ENCODE peak calls at places on chromosomes 1 and 21, in six cellular contexts. One of them, this sample, is unnamed.

GRCh38 chr1:54812801-54813478 is 11.8 kb upstream of the TTC22 start:
- DNase-seq in CD8-positive, alpha-beta memory T cell: no peak
- DNase-seq in cardiac fibroblast: no peak
- DNase-seq in NCI-H1105: no peak
- DNase-seq in adrenal gland: no peak
- DNase-seq in fibroblast of mammary gland: no peak
- DNase-seq in this sample: no peak

GRCh38 chr21:37155216-37155615 is 82.2 kb downstream of the TTC3 start:
- DNase-seq in NCI-H1105: no peak
- DNase-seq in CD8-positive, alpha-beta memory T cell: no peak
- DNase-seq in fibroblast of mammary gland: no peak
- DNase-seq in cardiac fibroblast: no peak
- DNase-seq in adrenal gland: no peak
- DNase-seq in this sample: peak; percentile 93

GRCh38 chr1:15902882-15903281 is 55.4 kb downstream of the SPEN start:
- DNase-seq in CD8-positive, alpha-beta memory T cell: no peak
- DNase-seq in cardiac fibroblast: peak; percentile 49
- DNase-seq in fibroblast of mammary gland: peak; percentile 89
- DNase-seq in adrenal gland: no peak
- DNase-seq in NCI-H1105: no peak
- DNase-seq in this sample: peak; percentile 79

GRCh38 chr1:244759158-244759557 is 76.3 kb upstream of the COX20 start:
- DNase-seq in fibroblast of mammary gland: no peak
- DNase-seq in CD8-positive, alpha-beta memory T cell: no peak
- DNase-seq in adrenal gland: no peak
- DNase-seq in NCI-H1105: no peak
- DNase-seq in cardiac fibroblast: no peak
- DNase-seq in this sample: no peak

GRCh38 chr1:17053685-17054410 is at the start of gene SDHB:
- DNase-seq in fibroblast of mammary gland: peak; percentile 98
- DNase-seq in adrenal gland: peak; percentile 99
- DNase-seq in cardiac fibroblast: peak; percentile 99
- DNase-seq in NCI-H1105: peak; percentile 99
- DNase-seq in CD8-positive, alpha-beta memory T cell: peak; percentile 96
- DNase-seq in this sample: peak; percentile 99

GRCh38 chr21:14687277-14687642 is 141.1 kb upstream of the SAMSN1 start:
- DNase-seq in cardiac fibroblast: no peak
- DNase-seq in fibroblast of mammary gland: peak; percentile 2
- DNase-seq in adrenal gland: no peak
- DNase-seq in CD8-positive, alpha-beta memory T cell: no peak
- DNase-seq in NCI-H1105: no peak
- DNase-seq in this sample: no peak

GRCh38 chr1:29711582-29712274 is 475.4 kb downstream of the PTPRU start:
- DNase-seq in CD8-positive, alpha-beta memory T cell: no peak
- DNase-seq in adrenal gland: no peak
- DNase-seq in NCI-H1105: no peak
- DNase-seq in fibroblast of mammary gland: peak; percentile 86
- DNase-seq in cardiac fibroblast: peak; percentile 65
- DNase-seq in this sample: peak; percentile 14

GRCh38 chr1:46175243-46175642 is 356 bp downstream of the TSPAN1 start:
- DNase-seq in adrenal gland: no peak
- DNase-seq in CD8-positive, alpha-beta memory T cell: no peak
- DNase-seq in NCI-H1105: no peak
- DNase-seq in fibroblast of mammary gland: no peak
- DNase-seq in cardiac fibroblast: no peak
- DNase-seq in this sample: no peak

GRCh38 chr1:184507604-184508289 is 120.9 kb downstream of the C1orf21 start:
- DNase-seq in NCI-H1105: no peak
- DNase-seq in fibroblast of mammary gland: no peak
- DNase-seq in cardiac fibroblast: peak; percentile 61
- DNase-seq in CD8-positive, alpha-beta memory T cell: no peak
- DNase-seq in adrenal gland: no peak
- DNase-seq in this sample: peak; percentile 33

GRCh38 chr1:222769181-222769580 is 32.2 kb downstream of the FAM177B start:
- DNase-seq in cardiac fibroblast: no peak
- DNase-seq in NCI-H1105: no peak
- DNase-seq in adrenal gland: no peak
- DNase-seq in CD8-positive, alpha-beta memory T cell: no peak
- DNase-seq in fibroblast of mammary gland: no peak
- DNase-seq in this sample: no peak

GRCh38 chr1:224205438-224205840 is 22.4 kb downstream of the DEGS1 start:
- DNase-seq in adrenal gland: no peak
- DNase-seq in fibroblast of mammary gland: peak; percentile 83
- DNase-seq in cardiac fibroblast: peak; percentile 60
- DNase-seq in NCI-H1105: no peak
- DNase-seq in CD8-positive, alpha-beta memory T cell: no peak
- DNase-seq in this sample: peak; percentile 70

GRCh38 chr1:118921994-118922393 is 66.1 kb downstream of the TBX15 start:
- DNase-seq in adrenal gland: no peak
- DNase-seq in CD8-positive, alpha-beta memory T cell: no peak
- DNase-seq in NCI-H1105: no peak
- DNase-seq in fibroblast of mammary gland: no peak
- DNase-seq in cardiac fibroblast: no peak
- DNase-seq in this sample: no peak

GRCh38 chr1:20930427-20930826 is 143.3 kb upstream of the HP1BP3 start:
- DNase-seq in adrenal gland: no peak
- DNase-seq in fibroblast of mammary gland: no peak
- DNase-seq in CD8-positive, alpha-beta memory T cell: no peak
- DNase-seq in cardiac fibroblast: no peak
- DNase-seq in NCI-H1105: no peak
- DNase-seq in this sample: no peak

GRCh38 chr1:202143768-202144509 is 598 bp downstream of the ARL8A start:
- DNase-seq in adrenal gland: no peak
- DNase-seq in fibroblast of mammary gland: no peak
- DNase-seq in CD8-positive, alpha-beta memory T cell: no peak
- DNase-seq in NCI-H1105: peak; percentile 39
- DNase-seq in cardiac fibroblast: peak; percentile 36
- DNase-seq in this sample: peak; percentile 37

This sample was measured in fibroblast of villous mesenchyme.